ENCODE peak calls at places on chromosomes 2 and 18, in nine cellular contexts. K, Z, P, M, H, T, J, F and Y are unnamed samples.

GRCh38 chr18:78659057-78659456 is 320.6 kb upstream of the SALL3 start:
- DNase-seq in H (no peak), J (no peak), F (no peak), K (no peak), T (no peak), M (no peak), Z (no peak), P (no peak), Y (no peak)

GRCh38 chr2:227780981-227781630 is 32.5 kb upstream of the CCL20 start:
- DNase-seq in T (no peak), F (no peak), H (no peak), Z (no peak), J (peak; percentile 65), K (peak; percentile 81), M (no peak), P (no peak), Y (no peak)

GRCh38 chr2:43484323-43484930 is 111.4 kb downstream of the THADA start:
- DNase-seq in F (peak; percentile 61), J (no peak), P (no peak), M (peak; percentile 94), K (no peak), T (peak; percentile 73), H (peak; percentile 79), Z (no peak), Y (no peak)

GRCh38 chr18:57677289-57678211 is 55.9 kb upstream of the NARS1 start:
- DNase-seq in M (no peak), Z (no peak), F (no peak), T (no peak), J (no peak), P (no peak), K (no peak), H (no peak), Y (no peak)

GRCh38 chr18:9708882-9709877 is 1.1 kb downstream of the RAB31 start:
- DNase-seq in J (no peak), H (no peak), T (no peak), P (no peak), Z (peak; percentile 32), F (no peak), M (no peak), K (peak; percentile 26), Y (no peak)

GRCh38 chr2:109683452-109683851 is 69.3 kb downstream of the SOWAHC start:
- DNase-seq in J (no peak), Z (no peak), H (no peak), T (no peak), M (no peak), K (no peak), F (no peak), P (no peak), Y (no peak)

GRCh38 chr2:1593371-1594205 is 150.7 kb downstream of the PXDN start:
- DNase-seq in P (no peak), T (peak; percentile 77), H (peak; percentile 92), M (peak; percentile 85), F (peak; percentile 65), K (no peak), Z (no peak), J (no peak), Y (peak; percentile 29)

GRCh38 chr18:53115876-53116585 is 776.0 kb downstream of the DCC start:
- DNase-seq in F (no peak), M (no peak), H (no peak), J (no peak), K (no peak), P (no peak), Z (no peak), T (no peak), Y (no peak)

GRCh38 chr2:201779996-201780673 is 598 bp downstream of the ALS2 start:
- DNase-seq in M (no peak), F (no peak), Z (no peak), T (no peak), K (no peak), J (no peak), H (peak; percentile 14), P (peak; percentile 35), Y (no peak)

GRCh38 chr2:144702051-144702450 is 182.1 kb upstream of the ZEB2 start:
- DNase-seq in K (no peak), Z (no peak), P (no peak), F (no peak), M (no peak), H (no peak), J (no peak), T (no peak), Y (no peak)

DNA sequence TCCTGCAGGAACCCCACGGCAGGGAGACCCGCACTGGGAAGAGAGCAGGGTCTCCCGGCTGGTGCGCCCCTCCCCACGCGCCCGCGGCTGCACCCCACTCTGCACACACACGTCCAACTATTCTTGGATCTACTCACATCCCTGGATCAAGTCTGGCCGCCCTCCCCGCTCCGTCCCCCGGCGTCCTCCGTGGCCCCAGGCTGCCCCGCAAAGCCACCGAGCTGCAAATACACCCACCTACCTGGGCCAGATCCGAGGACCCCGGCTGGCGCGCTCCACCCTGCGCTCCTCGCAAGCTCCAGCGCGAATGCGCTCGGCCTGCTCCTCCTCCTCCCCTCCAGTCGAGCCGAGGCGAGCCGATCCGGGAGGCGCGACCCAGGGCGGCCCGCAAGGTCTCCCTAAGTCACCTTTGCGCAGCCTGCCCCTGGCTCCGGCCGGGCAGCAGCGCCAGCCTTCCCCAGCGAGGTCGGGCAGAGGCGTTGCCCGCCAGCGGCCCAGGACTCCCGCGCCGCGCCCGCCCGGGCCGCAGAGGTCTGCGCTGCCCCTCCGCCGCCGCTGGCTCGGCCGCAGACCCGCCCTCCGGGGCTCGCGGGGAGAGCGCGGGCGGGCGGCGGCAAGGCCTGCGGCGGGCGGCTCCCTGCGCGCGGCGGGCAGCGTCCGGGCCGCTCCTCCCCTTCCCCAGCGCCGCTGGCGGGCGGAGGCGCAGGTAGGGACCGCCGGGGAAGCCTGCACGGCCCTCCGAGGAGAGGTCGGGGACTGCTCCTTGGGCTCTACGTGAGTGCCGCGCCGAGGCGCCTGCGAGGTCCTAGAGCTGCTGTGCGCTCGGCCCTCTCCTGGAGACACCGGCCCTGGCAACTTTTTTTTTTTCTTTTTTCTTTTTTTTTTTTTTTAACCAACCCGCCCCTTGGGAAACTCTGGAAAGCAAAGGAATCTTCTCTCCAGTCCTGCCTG is 126.0 kb downstream of the OSBPL1A start:
- DNase-seq in J (peak; percentile 90), M (peak; percentile 69), H (peak; percentile 72), F (no peak), T (peak; percentile 49), K (peak; percentile 73), P (peak; percentile 67), Z (peak; percentile 88), Y (peak; percentile 43)
- TF ChIP-seq CTCF in J (peak; percentile 36), M (peak; percentile 23), H (no peak), F (peak; percentile 28), T (no peak), K (peak; percentile 40), P (peak; percentile 10), Z (no peak), Y (peak; percentile 27)

DNA sequence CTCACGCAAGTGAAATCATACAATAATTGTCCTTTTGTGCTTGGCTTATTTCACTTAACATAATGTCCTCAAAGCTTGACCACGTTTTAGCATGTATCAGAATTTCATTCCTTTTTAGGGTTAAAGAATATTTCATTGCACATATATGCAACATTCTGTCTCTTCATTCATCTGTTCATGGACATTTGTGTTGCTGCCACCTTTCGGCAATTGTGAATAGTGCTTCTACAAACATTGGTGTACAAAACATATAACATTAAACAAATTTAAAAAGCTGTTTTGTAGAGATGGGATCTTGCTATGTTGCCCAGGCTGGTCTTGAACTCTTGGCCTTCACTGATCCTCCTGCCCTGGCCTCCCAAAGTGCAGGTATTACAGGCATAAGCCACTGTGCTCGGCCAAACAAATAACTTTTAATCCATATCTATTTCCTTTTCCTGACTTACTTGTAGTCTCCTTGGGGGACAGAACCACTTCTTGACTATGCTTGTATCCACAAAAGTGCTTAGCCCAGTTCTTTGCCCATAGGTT is 209.3 kb downstream of the SLC4A3 start:
- DNase-seq in M (peak; percentile 51), H (peak; percentile 74), F (no peak), P (no peak), K (no peak), Z (no peak), J (no peak), T (no peak), Y (no peak)
- TF ChIP-seq CTCF in M (peak; percentile 58), H (peak; percentile 78), F (peak; percentile 49), P (peak; percentile 17), K (no peak), Z (no peak), J (peak; percentile 33), T (peak; percentile 18), Y (peak; percentile 54)

GRCh38 chr2:116510117-116510671 is 1304.3 kb upstream of the DDX18 start:
- DNase-seq in Z (no peak), K (no peak), H (peak; percentile 73), F (no peak), P (no peak), M (no peak), J (no peak), T (no peak), Y (no peak)
- TF ChIP-seq CTCF in Z (peak; percentile 24), K (peak; percentile 31), H (peak; percentile 75), F (no peak), P (no peak), M (no peak), J (peak; percentile 49), T (no peak), Y (no peak)

DNA sequence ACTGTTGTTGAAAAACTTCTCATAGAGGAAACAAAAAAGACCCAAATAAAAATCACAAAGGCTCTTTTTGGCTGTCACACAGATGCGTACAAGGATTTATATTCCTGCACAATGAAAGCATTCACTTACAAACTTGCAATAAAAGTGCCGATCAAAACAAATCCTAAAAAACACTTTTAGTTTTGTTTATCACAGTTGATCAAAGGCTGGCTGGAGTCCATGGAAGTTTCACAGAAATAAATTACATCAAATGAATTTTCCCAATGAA is 20.2 kb downstream of the FBXO15 start:
- DNase-seq in H (no peak), P (no peak), T (no peak), J (no peak), F (no peak), Z (no peak), K (no peak), M (no peak), Y (no peak)
- TF ChIP-seq CTCF in H (no peak), P (no peak), T (no peak), J (no peak), F (no peak), Z (no peak), K (no peak), M (no peak), Y (no peak)